ENCODE peak calls at places on chromosome 4, in five cellular contexts. U is ovary; L is CD4-positive, alpha-beta T cell; I is AG04450; V is neuronal stem cell. W is an unnamed sample.
A peak's percentile ranks its signal among the peaks of the same experiment; 100 is the strongest.

GRCh38 chr4:48030470-48030869 is 13.9 kb downstream of the NIPAL1 start:
- DNase-seq in U (no peak), L (no peak), I (no peak), V (no peak), W (no peak)

GRCh38 chr4:186643501-186644315 is 79.9 kb downstream of the FAT1 start:
- DNase-seq in U (no peak), L (no peak), I (no peak), V (no peak), W (no peak)

GRCh38 chr4:1049591-1049905 is 38.1 kb downstream of the FGFRL1 start:
- DNase-seq in U (peak; percentile 34), L (no peak), I (no peak), V (no peak), W (no peak)

GRCh38 chr4:94917146-94917545 is 159.4 kb downstream of the BMPR1B start:
- DNase-seq in U (no peak), L (no peak), I (no peak), V (no peak), W (no peak)

GRCh38 chr4:102533916-102534315 is 32.8 kb downstream of the NFKB1 start:
- DNase-seq in U (no peak), L (no peak), I (no peak), V (no peak), W (no peak)

GRCh38 chr4:13654158-13654797 is 26.8 kb upstream of the BOD1L1 start:
- DNase-seq in U (peak; percentile 79), L (peak; percentile 60), I (no peak), V (peak; percentile 70), W (peak; percentile 75)

GRCh38 chr4:122602277-122603142 is 18.4 kb downstream of the IL21 start:
- DNase-seq in U (no peak), L (no peak), I (no peak), V (peak; percentile 6), W (no peak)

GRCh38 chr4:56803473-56803872 is 18.0 kb downstream of the SPINK2 start:
- DNase-seq in U (no peak), L (no peak), I (no peak), V (no peak), W (no peak)

GRCh38 chr4:152277333-152277732 is 258.6 kb downstream of the FBXW7 start:
- DNase-seq in U (no peak), L (no peak), I (no peak), V (no peak), W (no peak)

GRCh38 chr4:83011779-83012630 is 1.4 kb upstream of the LIN54 start:
- DNase-seq in U (no peak), L (no peak), I (no peak), V (no peak), W (peak; percentile 38)

GRCh38 chr4:167897116-167897515 is 195.2 kb upstream of the ANXA10 start:
- DNase-seq in U (no peak), L (no peak), I (peak; percentile 30), V (peak; percentile 68), W (no peak)

GRCh38 chr4:85946821-85947220 is 413.0 kb downstream of the MAPK10 start:
- DNase-seq in U (no peak), L (no peak), I (no peak), V (no peak), W (no peak)

GRCh38 chr4:26320159-26320452 is 708 bp upstream of the RBPJ start:
- DNase-seq in U (no peak), L (peak; percentile 20), I (no peak), V (no peak), W (no peak)

GRCh38 chr4:6674500-6675149 is 19.1 kb upstream of the S100P start:
- DNase-seq in U (no peak), L (peak; percentile 56), I (no peak), V (peak; percentile 18), W (no peak)

GRCh38 chr4:108527729-108528128 is 92.6 kb upstream of the RPL34 start:
- DNase-seq in U (no peak), L (no peak), I (no peak), V (no peak), W (no peak)

GRCh38 chr4:115219315-115219840 is 106.0 kb upstream of the NDST4 start:
- DNase-seq in U (no peak), L (no peak), I (no peak), V (no peak), W (no peak)
- H3K27ac ChIP-seq in U (no peak overlapping the region), L (no peak overlapping the region), I (no peak overlapping the region), V (no peak overlapping the region), W (no peak overlapping the region)

GRCh38 chr4:38386011-38386551 is 277.9 kb upstream of the KLF3 start:
- DNase-seq in U (no peak), L (no peak), I (no peak), V (no peak), W (no peak)
- H3K27ac ChIP-seq in U (no peak overlapping the region), L (no peak overlapping the region), I (no peak overlapping the region), V (no peak overlapping the region), W (no peak overlapping the region)

GRCh38 chr4:185578284-185578683 is 43.0 kb upstream of the PDLIM3 start:
- DNase-seq in U (no peak), L (no peak), I (no peak), V (no peak), W (no peak)

GRCh38 chr4:185576314-185576713 is 41.0 kb upstream of the PDLIM3 start:
- DNase-seq in U (no peak), L (no peak), I (no peak), V (no peak), W (no peak)

GRCh38 chr4:185573651-185574199 is 38.4 kb upstream of the PDLIM3 start:
- DNase-seq in U (no peak), L (no peak), I (no peak), V (no peak), W (peak; percentile 52)

GRCh38 chr4:185577592-185577940 is 42.3 kb upstream of the PDLIM3 start:
- DNase-seq in U (no peak), L (no peak), I (no peak), V (no peak), W (no peak)

GRCh38 chr4:185576918-185577591 is 41.7 kb upstream of the PDLIM3 start:
- DNase-seq in U (no peak), L (no peak), I (no peak), V (no peak), W (no peak)
- H3K27ac ChIP-seq in U (peak overlapping the region; percentile 54), L (no peak overlapping the region), I (no peak overlapping the region), V (no peak overlapping the region), W (peak overlapping the region; percentile 97)

DNA sequence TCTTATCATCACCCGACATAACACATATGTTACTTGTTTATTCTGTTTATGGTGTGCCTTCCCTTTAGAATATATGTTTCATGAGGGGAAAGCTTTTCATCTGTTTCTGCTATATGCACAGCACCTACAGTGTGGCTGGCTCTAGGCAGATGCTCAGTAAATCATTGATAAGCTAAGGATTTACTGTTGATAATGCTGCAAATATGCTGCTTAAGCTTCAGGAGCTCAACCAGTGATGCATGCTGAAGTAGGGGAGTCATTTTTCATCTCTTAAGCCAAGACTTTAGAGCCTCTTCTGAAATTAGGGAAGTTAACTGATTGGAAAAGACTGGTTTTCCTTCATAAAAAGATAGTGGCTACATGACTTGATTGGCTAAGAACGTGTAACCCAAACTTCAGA is 16.4 kb downstream of the FAT4 start:
- DNase-seq in U (no peak), L (no peak), I (no peak), V (no peak), W (no peak)
- H3K27ac ChIP-seq in U (no peak overlapping the region), L (no peak overlapping the region), I (no peak overlapping the region), V (no peak overlapping the region), W (no peak overlapping the region)

GRCh38 chr4:128735714-128736113 is 73.8 kb upstream of the JADE1 start:
- DNase-seq in U (no peak), L (no peak), I (no peak), V (no peak), W (no peak)
- H3K27ac ChIP-seq in U (no peak overlapping the region), L (no peak overlapping the region), I (no peak overlapping the region), V (no peak overlapping the region), W (no peak overlapping the region)

GRCh38 chr4:142376204-142376603 is 469.9 kb downstream of the INPP4B start:
- DNase-seq in U (no peak), L (no peak), I (no peak), V (no peak), W (no peak)

GRCh38 chr4:142377345-142378091 is 468.6 kb downstream of the INPP4B start:
- DNase-seq in U (no peak), L (no peak), I (no peak), V (no peak), W (no peak)

GRCh38 chr4:142369141-142369540 is 477.0 kb downstream of the INPP4B start:
- DNase-seq in U (no peak), L (no peak), I (no peak), V (no peak), W (no peak)

GRCh38 chr4:142372570-142373300 is 473.4 kb downstream of the INPP4B start:
- DNase-seq in U (no peak), L (no peak), I (no peak), V (no peak), W (no peak)

GRCh38 chr4:142373610-142374009 is 472.5 kb downstream of the INPP4B start:
- DNase-seq in U (no peak), L (no peak), I (no peak), V (no peak), W (no peak)
- H3K27ac ChIP-seq in U (no peak overlapping the region), L (no peak overlapping the region), I (no peak overlapping the region), V (no peak overlapping the region), W (peak overlapping the region; percentile 23)

GRCh38 chr4:76898949-76899640 is 1.2 kb upstream of the SOWAHB start:
- DNase-seq in U (no peak), L (no peak), I (no peak), V (no peak), W (no peak)

GRCh38 chr4:76898385-76898692 is 395 bp upstream of the SOWAHB start:
- DNase-seq in U (no peak), L (no peak), I (no peak), V (no peak), W (no peak)

GRCh38 chr4:76896048-76896447 is 1.9 kb downstream of the SOWAHB start:
- DNase-seq in U (no peak), L (no peak), I (no peak), V (no peak), W (no peak)

GRCh38 chr4:76896731-76897521 is 1.0 kb downstream of the SOWAHB start:
- DNase-seq in U (no peak), L (peak; percentile 12), I (no peak), V (peak; percentile 40), W (peak; percentile 16)

GRCh38 chr4:76897522-76898384 is at the start of gene SOWAHB:
- DNase-seq in U (no peak), L (no peak), I (no peak), V (peak; percentile 32), W (peak; percentile 19)
- H3K27ac ChIP-seq in U (no peak within 1 kb of the TSS), L (no peak within 1 kb of the TSS), I (no peak within 1 kb of the TSS), V (no peak within 1 kb of the TSS), W (no peak within 1 kb of the TSS)

GRCh38 chr4:70654605-70655011 is 11.7 kb downstream of the JCHAIN start:
- DNase-seq in U (no peak), L (no peak), I (no peak), V (no peak), W (no peak)

GRCh38 chr4:70651864-70652506 is 14.3 kb downstream of the JCHAIN start:
- DNase-seq in U (no peak), L (no peak), I (no peak), V (peak; percentile 1), W (no peak)

GRCh38 chr4:70660106-70660505 is 6.2 kb downstream of the JCHAIN start:
- DNase-seq in U (no peak), L (no peak), I (no peak), V (no peak), W (no peak)

DNA sequence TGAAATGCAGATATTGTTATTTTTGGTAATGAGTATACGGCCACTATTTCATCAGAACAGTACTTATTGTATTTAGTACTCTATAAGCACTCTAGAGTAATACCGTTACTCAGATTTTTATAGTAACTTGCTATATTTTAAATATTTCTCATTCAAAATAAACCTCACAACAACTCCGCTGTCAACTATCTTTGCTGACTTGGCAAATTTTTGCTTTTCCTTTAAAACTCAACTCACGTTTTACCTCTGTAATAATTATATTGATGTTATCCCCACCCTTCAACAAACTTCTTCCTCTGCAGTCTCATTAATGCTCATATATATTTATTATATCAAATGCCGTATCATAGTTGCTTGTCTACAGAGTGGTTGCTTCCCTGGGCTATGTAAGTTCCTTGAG is 9.0 kb downstream of the JCHAIN start:
- DNase-seq in U (no peak), L (no peak), I (no peak), V (no peak), W (no peak)
- H3K27ac ChIP-seq in U (no peak overlapping the region), L (no peak overlapping the region), I (no peak overlapping the region), V (no peak overlapping the region), W (no peak overlapping the region)